ENCODE peak calls at places on chromosomes 1 and 21, in ten cellular contexts. M, D, R, C, V, W, U, T, Y and G are unnamed samples.

GRCh38 chr1:232644209-232644608 is 14.3 kb upstream of the SIPA1L2 start:
- DNase-seq in D (no peak), C (no peak), U (no peak), M (no peak), Y (no peak), V (no peak), R (no peak), W (no peak), T (no peak), G (no peak)

GRCh38 chr1:38431669-38432376 is 385.2 kb upstream of the POU3F1 start:
- DNase-seq in Y (no peak), R (no peak), W (no peak), U (no peak), M (no peak), C (no peak), D (no peak), T (no peak), V (no peak), G (no peak)

GRCh38 chr1:22876359-22877111 is 96.1 kb downstream of the LACTBL1 start:
- DNase-seq in W (peak; percentile 24), M (no peak), T (no peak), D (no peak), R (no peak), Y (no peak), V (peak; percentile 71), U (no peak), C (no peak), G (no peak)

GRCh38 chr21:42644223-42645208 is 8.9 kb upstream of the PDE9A start:
- DNase-seq in V (no peak), C (no peak), U (no peak), T (no peak), R (no peak), M (no peak), W (no peak), D (no peak), Y (no peak), G (no peak)

GRCh38 chr1:204731509-204731908 is 46.0 kb upstream of the LRRN2 start:
- DNase-seq in Y (no peak), T (no peak), C (no peak), D (no peak), V (no peak), U (no peak), W (no peak), R (no peak), M (no peak), G (no peak)

GRCh38 chr1:14516974-14517812 is 81.3 kb upstream of the KAZN start:
- DNase-seq in R (no peak), C (no peak), U (no peak), D (no peak), Y (no peak), T (no peak), W (no peak), V (no peak), M (no peak), G (peak; percentile 16)

GRCh38 chr1:116919802-116920201 is 10.1 kb downstream of the PTGFRN start:
- DNase-seq in D (peak; percentile 38), U (no peak), R (no peak), M (no peak), C (no peak), T (peak; percentile 75), W (peak; percentile 31), Y (no peak), V (no peak), G (no peak)

GRCh38 chr1:166693673-166694297 is 145.5 kb upstream of the POGK start:
- DNase-seq in W (no peak), T (no peak), R (no peak), M (no peak), V (no peak), C (no peak), U (no peak), Y (no peak), D (no peak), G (no peak)

GRCh38 chr1:33015216-33015615 is 21.5 kb downstream of the AK2 start:
- DNase-seq in V (no peak), R (no peak), M (no peak), Y (no peak), T (no peak), C (no peak), W (no peak), D (no peak), U (peak; percentile 57), G (no peak)

GRCh38 chr1:33014464-33015170 is 22.1 kb downstream of the AK2 start:
- DNase-seq in T (no peak), U (no peak), Y (no peak), W (no peak), D (no peak), C (no peak), R (no peak), M (no peak), V (no peak), G (no peak)

GRCh38 chr1:33018112-33018511 is 18.6 kb downstream of the AK2 start:
- DNase-seq in C (no peak), D (no peak), Y (no peak), V (no peak), R (no peak), T (no peak), M (no peak), U (no peak), W (no peak), G (no peak)

GRCh38 chr1:33013791-33014190 is 22.9 kb downstream of the AK2 start:
- DNase-seq in W (no peak), V (no peak), D (no peak), T (no peak), C (no peak), R (no peak), Y (no peak), U (no peak), M (no peak), G (no peak)

DNA sequence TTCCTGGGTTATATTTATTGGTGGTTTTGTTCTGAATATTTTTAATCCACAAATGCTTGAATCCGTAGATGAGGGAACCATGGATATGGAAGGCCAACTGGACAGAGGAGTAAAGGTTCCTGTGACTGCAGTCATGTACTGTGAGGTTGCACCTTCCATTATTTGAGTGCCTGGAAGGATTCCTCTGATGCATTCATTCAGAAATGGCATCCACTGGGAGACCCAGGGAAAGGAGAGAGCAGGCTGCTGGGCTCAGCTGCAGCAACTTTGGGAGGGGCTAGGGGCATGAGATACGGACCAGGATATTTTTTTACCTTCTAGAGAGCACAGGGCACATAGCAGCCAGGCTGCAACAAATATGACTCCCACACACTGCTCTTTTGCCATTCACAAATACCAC is 19.5 kb downstream of the AK2 start:
- DNase-seq in U (no peak), Y (no peak), M (no peak), D (no peak), V (no peak), T (no peak), W (no peak), R (no peak), C (no peak), G (no peak)
- H3K36me3 ChIP-seq in U (peaks cover 8% of the 10 kb centered on the region), Y (no peaks in the 10 kb centered on the region), M (peaks cover 84% of the 10 kb centered on the region), D (no peaks in the 10 kb centered on the region), V (no peaks in the 10 kb centered on the region), T (no peaks in the 10 kb centered on the region), W (peaks cover 90% of the 10 kb centered on the region), R (peaks cover 74% of the 10 kb centered on the region), C (peaks cover 87% of the 10 kb centered on the region), G (no peaks in the 10 kb centered on the region)

GRCh38 chr1:32755098-32755809 is 52.7 kb upstream of the SYNC start:
- DNase-seq in Y (no peak), M (no peak), D (no peak), T (peak; percentile 48), U (no peak), V (peak; percentile 60), C (no peak), R (no peak), W (no peak), G (no peak)

GRCh38 chr1:32754282-32755097 is 51.9 kb upstream of the SYNC start:
- DNase-seq in U (no peak), T (peak; percentile 81), R (no peak), M (no peak), C (no peak), W (peak; percentile 78), D (no peak), Y (no peak), V (peak; percentile 62), G (no peak)

GRCh38 chr1:32755810-32756159 is 53.2 kb upstream of the SYNC start:
- DNase-seq in Y (no peak), C (no peak), V (no peak), T (no peak), W (no peak), U (no peak), R (no peak), D (no peak), M (no peak), G (no peak)

GRCh38 chr1:32757213-32757895 is 54.8 kb upstream of the SYNC start:
- DNase-seq in D (peak; percentile 67), W (peak; percentile 88), R (no peak), U (no peak), V (no peak), Y (no peak), C (no peak), T (no peak), M (no peak), G (no peak)

DNA sequence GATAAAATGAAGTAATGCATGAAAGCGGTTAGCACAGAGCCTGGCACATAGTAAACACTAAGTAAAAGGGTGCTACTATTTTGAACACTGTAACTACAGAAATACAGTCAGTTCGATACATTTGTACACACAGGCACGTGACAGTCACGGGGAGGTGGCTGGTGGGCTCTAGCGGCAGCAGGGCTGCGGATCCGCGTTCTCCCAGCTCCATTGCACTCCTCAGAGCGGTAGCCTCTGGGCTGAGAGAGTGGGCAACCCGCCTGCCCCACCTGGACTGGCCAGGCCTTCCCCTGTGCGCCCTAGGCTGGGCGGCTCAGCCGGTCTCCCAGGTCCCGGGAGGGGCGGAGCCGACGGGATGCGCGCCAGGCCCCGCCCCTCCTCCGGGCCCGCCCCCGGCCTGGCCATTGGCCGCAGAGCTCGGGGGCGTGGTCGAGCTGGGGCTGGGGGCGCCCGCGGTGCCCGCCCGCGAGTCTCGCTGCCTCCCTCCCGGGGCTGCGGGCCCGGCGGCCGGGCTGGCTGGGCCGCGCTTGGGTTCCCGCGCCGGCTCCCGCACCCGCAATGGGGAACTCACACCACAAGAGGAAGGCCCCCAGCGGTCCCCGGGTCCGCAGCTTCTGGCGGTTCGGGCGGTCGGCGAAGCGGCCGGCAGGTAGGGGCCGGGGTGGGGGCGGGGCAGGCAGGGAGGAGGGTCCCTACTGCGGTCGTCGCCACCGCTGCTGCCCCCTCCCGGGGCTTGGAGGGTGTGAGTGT is 51.1 kb upstream of the SYNC start:
- DNase-seq in Y (no peak), D (peak; percentile 79), V (peak; percentile 88), U (peak; percentile 61), T (peak; percentile 90), M (peak; percentile 63), W (peak; percentile 99), R (no peak), C (no peak), G (peak; percentile 58)
- TF ChIP-seq POLR2A in Y (no peak), D (peak; percentile 10), V (peak; percentile 31), U (peak; percentile 29), T (peak; percentile 60), M (no peak), W (no peak), R (no peak), C (no peak), G (no peak)

GRCh38 chr1:110209715-110210603 is at the start of gene KCNC4:
- DNase-seq in M (peak; percentile 92), D (peak; percentile 93), U (peak; percentile 77), V (peak; percentile 87), R (peak; percentile 56), C (peak; percentile 59), T (peak; percentile 93), Y (peak; percentile 65), W (peak; percentile 95), G (peak; percentile 87)
- H3K27ac ChIP-seq in M (peak within 1 kb of the TSS; percentile 93), D (peak within 1 kb of the TSS; percentile 94), U (peak within 1 kb of the TSS; percentile 49), V (peak within 1 kb of the TSS; percentile 70), R (peak within 1 kb of the TSS; percentile 83), C (peak within 1 kb of the TSS; percentile 85), T (peak within 1 kb of the TSS; percentile 95), Y (peak within 1 kb of the TSS; percentile 93), W (peak within 1 kb of the TSS; percentile 13), G (peak within 1 kb of the TSS; percentile 91)

GRCh38 chr1:184621262-184621661 is 133.4 kb downstream of the EDEM3 start:
- DNase-seq in W (no peak), R (no peak), C (no peak), U (no peak), M (no peak), V (no peak), Y (no peak), D (no peak), T (no peak), G (peak; percentile 63)
- H3K36me3 ChIP-seq in W (no peaks in the 10 kb centered on the region), R (no peaks in the 10 kb centered on the region), C (peaks cover 14% of the 10 kb centered on the region), U (no peaks in the 10 kb centered on the region), M (peaks cover 12% of the 10 kb centered on the region), V (no peaks in the 10 kb centered on the region), Y (no peaks in the 10 kb centered on the region), D (no peaks in the 10 kb centered on the region), T (no peaks in the 10 kb centered on the region), G (no peaks in the 10 kb centered on the region)